ENCODE peak calls at places on chromosomes 4 and X, in five cellular contexts. C is OCI-LY7, J is GM23248, Z is neural progenitor cell, A is PC-3. W is an unnamed sample.
A peak's percentile ranks its signal among the peaks of the same experiment; 100 is the strongest.

GRCh38 chrX:64782923-64783322 is 193.3 kb downstream of the ZC4H2 start:
- DNase-seq in C (no peak), J (no peak), Z (no peak), A (no peak), W (no peak)

GRCh38 chr4:151688003-151688784 is 72.6 kb downstream of the GATB start:
- DNase-seq in C (no peak), J (peak; percentile 39), Z (peak; percentile 63), A (no peak), W (no peak)

GRCh38 chr4:16019666-16020065 is 56.7 kb upstream of the FGFBP2 start:
- DNase-seq in C (no peak), J (no peak), Z (no peak), A (no peak), W (no peak)

GRCh38 chr4:8316911-8317351 is 47.4 kb downstream of the HTRA3 start:
- DNase-seq in C (no peak), J (no peak), Z (no peak), A (no peak), W (no peak)

GRCh38 chr4:7120341-7120740 is 52.5 kb upstream of the GRPEL1 start:
- DNase-seq in C (no peak), J (peak; percentile 32), Z (no peak), A (peak; percentile 17), W (peak; percentile 16)

GRCh38 chr4:57691370-57691769 is 581.2 kb upstream of the IGFBP7 start:
- DNase-seq in C (no peak), J (no peak), Z (no peak), A (no peak), W (no peak)

GRCh38 chr4:163607292-163607691 is 112.8 kb downstream of the TMA16 start:
- DNase-seq in C (no peak), J (no peak), Z (no peak), A (no peak), W (no peak)

GRCh38 chr4:8537041-8537461 is 43.1 kb upstream of the GPR78 start:
- DNase-seq in C (no peak), J (peak; percentile 96), Z (no peak), A (peak; percentile 93), W (peak; percentile 58)

GRCh38 chrX:154367474-154368308 is 6.7 kb downstream of the FLNA start:
- DNase-seq in C (no peak), J (no peak), Z (no peak), A (no peak), W (no peak)

GRCh38 chrX:154365052-154365600 is 9.3 kb downstream of the FLNA start:
- DNase-seq in C (no peak), J (no peak), Z (no peak), A (no peak), W (no peak)

GRCh38 chrX:154365997-154366665 is 8.3 kb downstream of the FLNA start:
- DNase-seq in C (no peak), J (no peak), Z (no peak), A (no peak), W (no peak)

GRCh38 chrX:154368630-154369452 is 5.6 kb downstream of the FLNA start:
- DNase-seq in C (peak; percentile 51), J (peak; percentile 97), Z (peak; percentile 27), A (peak; percentile 95), W (peak; percentile 62)

GRCh38 chrX:154366666-154367055 is 7.8 kb downstream of the FLNA start:
- DNase-seq in C (no peak), J (peak; percentile 34), Z (no peak), A (no peak), W (no peak)
- TF ChIP-seq EZH2phosphoT487 in C (no peak), J (no peak), Z (no peak), A (no peak), W (no peak)

GRCh38 chr4:156673483-156673882 is 298.1 kb downstream of the PDGFC start:
- DNase-seq in C (no peak), J (peak; percentile 74), Z (no peak), A (peak; percentile 45), W (no peak)
- TF ChIP-seq EZH2phosphoT487 in C (no peak), J (no peak), Z (no peak), A (no peak), W (no peak)

GRCh38 chr4:113222431-113222979 is 173.1 kb downstream of the ANK2 start:
- DNase-seq in C (no peak), J (peak; percentile 80), Z (peak; percentile 5), A (peak; percentile 27), W (no peak)
- TF ChIP-seq EZH2phosphoT487 in C (no peak), J (peak; percentile 68), Z (no peak), A (no peak), W (no peak)

GRCh38 chr4:33725861-33726260 is 2518.5 kb downstream of the ARAP2 start:
- DNase-seq in C (no peak), J (no peak), Z (no peak), A (no peak), W (no peak)

GRCh38 chr4:33724685-33725084 is 2519.6 kb downstream of the ARAP2 start:
- DNase-seq in C (no peak), J (no peak), Z (no peak), A (no peak), W (no peak)

GRCh38 chr4:33722254-33722653 is 2522.1 kb downstream of the ARAP2 start:
- DNase-seq in C (no peak), J (peak; percentile 71), Z (no peak), A (no peak), W (no peak)

DNA sequence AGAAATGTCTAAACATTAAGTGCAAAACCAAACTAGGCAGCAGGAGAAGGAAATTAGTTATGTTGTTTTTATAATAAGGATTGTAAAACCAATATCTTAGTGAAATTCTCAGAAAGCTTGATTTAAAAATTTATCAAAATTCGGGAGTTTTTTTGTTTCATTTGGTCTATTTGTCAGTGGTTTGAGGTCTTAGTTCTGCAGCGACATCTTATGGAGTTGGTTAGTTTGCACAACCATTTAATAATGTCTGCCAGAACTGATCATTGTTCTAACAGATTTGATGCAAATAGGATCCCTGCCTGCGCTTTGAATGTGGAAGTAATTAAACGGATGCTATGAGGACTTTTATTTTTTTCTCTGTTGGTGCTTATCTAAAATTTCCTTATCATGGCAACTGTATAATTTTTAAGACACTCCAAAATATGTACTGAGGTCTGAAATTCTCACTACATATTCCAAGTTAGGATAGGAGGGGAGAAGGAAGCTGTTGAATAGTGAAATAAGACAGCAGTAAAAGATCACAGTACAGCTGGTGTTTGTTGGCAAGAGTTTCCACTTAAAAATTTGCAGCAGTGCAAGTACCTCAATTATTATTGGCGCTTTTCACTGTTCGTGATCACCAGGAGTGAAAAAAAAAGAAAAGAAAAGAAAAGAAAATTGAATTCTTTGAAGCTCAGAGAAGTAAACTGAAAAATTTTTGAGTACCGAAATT is 2521.4 kb downstream of the ARAP2 start:
- DNase-seq in C (no peak), J (peak; percentile 64), Z (no peak), A (peak; percentile 15), W (no peak)
- TF ChIP-seq EZH2phosphoT487 in C (no peak), J (no peak), Z (no peak), A (no peak), W (no peak)

DNA sequence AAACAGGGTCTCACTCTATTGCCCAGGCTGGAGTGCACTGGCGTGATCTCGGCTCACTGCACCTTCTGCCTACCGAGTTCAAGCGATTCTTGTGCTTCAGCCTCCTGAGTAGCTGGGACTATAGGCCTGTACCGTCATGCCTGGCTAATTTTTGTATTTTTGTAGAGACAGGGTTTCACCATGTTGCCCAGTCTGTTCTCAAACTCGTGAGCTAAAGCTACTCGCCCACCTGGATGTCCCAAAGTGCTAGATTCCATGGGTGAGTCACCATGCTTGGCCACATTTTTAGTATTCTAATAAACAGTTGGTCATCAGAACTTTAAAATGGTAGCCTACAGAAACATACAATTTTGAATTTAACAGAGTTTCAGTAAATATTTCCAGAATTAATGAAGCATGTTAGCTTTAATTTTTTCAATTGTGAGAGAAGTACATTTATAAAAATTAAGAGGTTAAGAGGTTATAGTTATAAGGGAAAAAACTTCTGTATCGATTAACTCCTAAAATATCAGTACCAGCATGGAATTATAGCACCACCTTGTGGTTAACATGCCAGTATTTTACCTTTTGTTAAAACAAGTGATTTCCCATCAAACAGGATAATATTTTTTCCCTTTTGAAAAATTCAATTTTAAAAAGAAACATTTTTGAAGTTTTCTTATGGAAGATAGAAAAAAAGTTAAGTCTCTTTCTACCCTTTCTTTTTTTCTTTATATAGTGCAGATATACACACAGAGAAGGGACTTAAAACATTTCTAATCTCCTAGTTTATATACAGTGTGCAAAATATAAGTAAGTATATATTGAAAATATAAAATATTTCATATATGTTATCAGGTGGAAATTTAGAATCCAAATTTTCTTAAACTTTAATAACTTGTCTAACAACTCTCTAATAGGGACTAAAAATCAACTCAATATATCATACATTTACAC is 35.4 kb downstream of the CEP44 start:
- DNase-seq in C (peak; percentile 50), J (peak; percentile 50), Z (peak; percentile 40), A (peak; percentile 45), W (peak; percentile 22)
- TF ChIP-seq EZH2phosphoT487 in C (no peak), J (no peak), Z (no peak), A (no peak), W (no peak)